ENCODE peak calls at places on chromosome 6, in six cellular contexts. Q, R, J, W, S and D are unnamed samples.

GRCh38 chr6:11497881-11498280 is 39.7 kb upstream of the TMEM170B start:
- DNase-seq in Q (no peak), W (no peak), R (no peak), S (no peak), J (no peak), D (no peak)

GRCh38 chr6:31907158-31907813 is 5.4 kb upstream of the ZBTB12 start:
- DNase-seq in S (no peak), W (no peak), Q (no peak), J (no peak), R (no peak), D (no peak)

GRCh38 chr6:135277422-135277821 is 96.3 kb downstream of the MYB start:
- DNase-seq in W (no peak), J (no peak), S (no peak), Q (no peak), R (no peak), D (no peak)

GRCh38 chr6:7150381-7151064 is 42.8 kb downstream of the RREB1 start:
- DNase-seq in J (peak), W (no peak), R (no peak), S (no peak), Q (no peak), D (no peak)

GRCh38 chr6:42771741-42772100 is 10.1 kb upstream of the BICRAL start:
- DNase-seq in W (no peak), R (no peak), J (no peak), S (no peak), Q (no peak), D (no peak)

GRCh38 chr6:157943249-157943963 is 38.3 kb upstream of the SYNJ2 start:
- DNase-seq in W (no peak), S (no peak), J (no peak), R (no peak), Q (no peak), D (no peak)

GRCh38 chr6:146017672-146018071 is 11.2 kb upstream of the GRM1 start:
- DNase-seq in J (no peak), R (no peak), S (no peak), Q (no peak), W (no peak), D (no peak)

GRCh38 chr6:44537306-44538049 is 150.0 kb downstream of the CDC5L start:
- DNase-seq in S (no peak), R (no peak), W (no peak), Q (peak), J (no peak), D (no peak)